ENCODE peak calls at places on chromosomes 3 and 15, in five cellular contexts. Y is IMR-90, E is fibroblast of pulmonary artery, X is OCI-LY7, H is AG10803. C is an unnamed sample.
A peak's percentile ranks its signal among the peaks of the same experiment; 100 is the strongest.

GRCh38 chr15:45635191-45635638 is 386 bp downstream of the SQOR start:
- DNase-seq in E (peak; percentile 18), Y (no peak), X (peak; percentile 27), H (peak; percentile 13), C (peak; percentile 74)

GRCh38 chr15:40093224-40093842 is 15.3 kb downstream of the BMF start:
- DNase-seq in E (no peak), X (peak; percentile 61), Y (peak; percentile 26), H (peak; percentile 66), C (peak; percentile 66)

GRCh38 chr15:31403096-31403495 is 76.5 kb downstream of the KLF13 start:
- DNase-seq in X (no peak), H (peak; percentile 34), Y (peak; percentile 9), E (no peak), C (no peak)

GRCh38 chr3:43894176-43895049 is 203.7 kb downstream of the ABHD5 start:
- DNase-seq in Y (peak; percentile 68), E (peak; percentile 73), X (peak; percentile 89), H (peak; percentile 71), C (peak; percentile 85)

GRCh38 chr3:52254608-52255007 is 9.0 kb downstream of the PPM1M start:
- DNase-seq in H (no peak), Y (no peak), E (no peak), X (no peak), C (no peak)

GRCh38 chr3:10443272-10443671 is 62.1 kb downstream of the ATP2B2 start:
- DNase-seq in X (no peak), H (no peak), E (no peak), Y (no peak), C (no peak)

GRCh38 chr3:188036375-188036985 is 117.5 kb upstream of the LPP start:
- DNase-seq in X (peak; percentile 43), E (no peak), H (no peak), Y (no peak), C (no peak)

GRCh38 chr3:41045491-41045890 is 153.8 kb upstream of the CTNNB1 start:
- DNase-seq in Y (no peak), E (no peak), H (no peak), X (no peak), C (no peak)

GRCh38 chr15:51924146-51925068 is 47.2 kb downstream of the LEO1 start:
- DNase-seq in E (no peak), Y (no peak), H (no peak), X (no peak), C (no peak)

GRCh38 chr3:131892331-131892730 is 142.5 kb downstream of the CPNE4 start:
- DNase-seq in Y (no peak), X (no peak), E (no peak), H (no peak), C (peak; percentile 20)
- TF ChIP-seq CTCF in Y (no peak), X (no peak), E (no peak), H (peak; percentile 22), C (no peak)

DNA sequence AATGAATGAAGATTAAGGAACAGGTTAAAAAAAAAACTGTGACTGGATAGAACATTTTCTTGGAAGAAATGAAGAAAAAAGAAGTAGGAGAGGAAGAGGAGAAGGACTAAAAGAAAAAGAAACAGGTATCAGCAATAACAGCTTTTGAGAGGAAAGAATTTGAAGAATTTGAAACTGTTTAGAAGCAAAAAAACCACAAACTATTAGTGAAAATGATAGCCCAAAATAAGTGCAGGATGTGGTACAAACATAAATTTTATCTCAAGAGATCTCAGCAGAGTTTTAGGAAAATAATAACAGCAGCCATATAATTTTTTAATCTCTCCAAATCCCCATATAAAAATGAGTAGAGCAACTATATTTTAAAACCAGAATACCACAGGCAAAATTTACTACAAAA is 8.8 kb upstream of the A4GNT start:
- DNase-seq in Y (no peak), H (no peak), X (no peak), E (no peak), C (no peak)
- H3K4me3 ChIP-seq in Y (no peak overlapping the region), H (no peak overlapping the region), X (no peak overlapping the region), E (no peak overlapping the region), C (no peak overlapping the region)

GRCh38 chr3:195270350-195271115 is 426 bp downstream of the XXYLT1 start:
- DNase-seq in Y (peak; percentile 69), E (peak; percentile 71), X (peak; percentile 84), H (peak; percentile 25), C (peak; percentile 54)
- TF ChIP-seq CTCF in Y (peak; percentile 61), E (peak; percentile 24), X (peak; percentile 71), H (peak; percentile 35), C (peak; percentile 13)

GRCh38 chr3:8504611-8504973 is 3.0 kb downstream of the LMCD1 start:
- DNase-seq in E (no peak), H (no peak), Y (no peak), X (no peak), C (no peak)

GRCh38 chr3:8505621-8506020 is 4.0 kb downstream of the LMCD1 start:
- DNase-seq in H (no peak), X (no peak), E (no peak), Y (no peak), C (no peak)

GRCh38 chr3:8509961-8510360 is 8.3 kb downstream of the LMCD1 start:
- DNase-seq in E (peak; percentile 70), Y (peak; percentile 98), X (no peak), H (peak; percentile 79), C (peak; percentile 94)

GRCh38 chr3:8506611-8507061 is 5.0 kb downstream of the LMCD1 start:
- DNase-seq in X (no peak), E (no peak), H (no peak), Y (peak; percentile 81), C (peak; percentile 68)

DNA sequence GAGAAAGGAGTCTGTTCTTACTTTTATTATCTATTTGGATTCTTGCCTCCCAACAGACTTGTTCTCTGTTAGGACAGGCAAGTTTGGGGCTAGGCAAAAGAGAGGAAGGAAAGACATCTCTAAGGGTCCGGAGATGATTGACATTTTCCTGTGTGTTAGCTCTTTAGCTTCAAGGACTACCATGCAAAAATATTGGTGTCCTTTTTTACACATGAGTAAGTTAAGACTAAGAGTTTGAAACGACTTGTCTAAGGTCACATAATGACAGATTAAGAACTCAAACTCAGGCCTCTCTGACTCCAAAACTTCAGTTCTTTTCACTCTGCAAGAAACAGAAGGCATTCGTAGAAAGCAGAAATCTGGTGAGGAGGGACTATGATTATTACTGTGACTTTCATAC is 5.9 kb downstream of the LMCD1 start:
- DNase-seq in X (peak; percentile 57), H (no peak), E (no peak), Y (no peak), C (no peak)
- H3K4me3 ChIP-seq in X (peak overlapping the region; percentile 18), H (no peak overlapping the region), E (no peak overlapping the region), Y (no peak overlapping the region), C (no peak overlapping the region)

GRCh38 chr3:179266701-179267211 is 15.8 kb upstream of the KCNMB3 start:
- DNase-seq in H (no peak), X (peak; percentile 55), E (no peak), Y (no peak), C (no peak)

GRCh38 chr3:179264456-179264855 is 13.5 kb upstream of the KCNMB3 start:
- DNase-seq in E (no peak), Y (no peak), H (no peak), X (no peak), C (no peak)

GRCh38 chr3:179268400-179269051 is 17.6 kb upstream of the KCNMB3 start:
- DNase-seq in X (no peak), H (no peak), Y (no peak), E (no peak), C (no peak)

GRCh38 chr3:179265092-179265491 is 14.2 kb upstream of the KCNMB3 start:
- DNase-seq in X (no peak), E (no peak), H (no peak), Y (no peak), C (no peak)

GRCh38 chr3:179265875-179266274 is 15.0 kb upstream of the KCNMB3 start:
- DNase-seq in Y (no peak), H (no peak), X (peak; percentile 60), E (no peak), C (no peak)
- TF ChIP-seq CTCF in Y (no peak), H (no peak), X (no peak), E (no peak), C (no peak)

GRCh38 chr15:25062551-25063430 is 108.0 kb downstream of the SNRPN start:
- DNase-seq in E (no peak), Y (no peak), X (no peak), H (no peak), C (no peak)
- H3K4me3 ChIP-seq in E (no peak overlapping the region), Y (no peak overlapping the region), X (no peak overlapping the region), H (no peak overlapping the region), C (no peak overlapping the region)

DNA sequence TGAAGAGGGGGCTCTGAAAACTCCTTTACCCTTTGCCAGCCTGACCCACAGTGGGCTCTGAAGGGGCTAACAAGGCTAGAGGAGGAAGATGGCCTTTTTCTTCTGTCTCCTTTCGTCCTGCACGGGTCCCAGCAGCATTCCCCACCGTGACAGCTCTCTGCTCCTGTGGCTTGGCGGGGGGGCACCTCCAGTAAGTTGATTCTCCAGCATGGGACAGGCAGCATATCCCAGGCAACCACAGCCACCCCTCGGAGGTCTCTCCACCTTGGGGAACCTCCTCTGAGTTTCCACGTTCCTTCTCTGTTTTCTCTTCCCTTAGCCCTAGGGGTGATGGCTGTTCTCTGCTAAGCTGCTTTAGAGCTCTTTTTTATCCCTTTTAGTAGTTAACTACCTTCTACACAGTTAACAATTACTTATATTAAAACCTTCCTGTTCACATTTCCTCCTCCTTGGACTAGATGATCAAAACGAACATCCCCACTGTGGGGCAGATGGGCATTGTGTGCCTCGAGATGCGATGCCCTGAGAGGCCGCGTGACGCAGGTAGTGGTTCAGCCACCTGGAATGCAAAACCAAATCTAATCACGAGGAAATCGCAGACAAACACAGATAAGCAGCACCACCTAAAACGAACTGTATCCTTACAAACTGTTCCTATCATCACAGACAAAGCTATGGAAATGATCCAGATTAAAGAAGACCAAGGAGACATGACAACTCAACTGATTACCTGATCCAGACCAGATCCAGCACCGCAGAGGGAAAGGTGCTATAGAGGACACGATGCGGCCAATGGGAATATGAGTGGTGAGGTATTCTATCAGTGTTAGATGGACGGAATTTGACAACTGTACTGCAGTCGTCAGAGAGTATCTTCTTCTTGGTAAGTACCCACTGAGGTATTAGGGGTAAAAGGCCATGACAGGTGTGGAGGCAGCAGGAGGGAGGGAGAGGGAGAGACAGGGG is 27.7 kb downstream of the TSPAN3 start:
- DNase-seq in X (no peak), Y (no peak), E (no peak), H (no peak), C (no peak)
- TF ChIP-seq CTCF in X (no peak), Y (no peak), E (no peak), H (no peak), C (no peak)

GRCh38 chr3:67876261-67876660 is 221.8 kb upstream of the SUCLG2 start:
- DNase-seq in Y (no peak), E (no peak), X (no peak), H (no peak), C (no peak)
- H3K4me3 ChIP-seq in Y (no peak overlapping the region), E (no peak overlapping the region), X (no peak overlapping the region), H (no peak overlapping the region), C (no peak overlapping the region)